ENCODE peak calls at places on chromosomes 4 and X, in ten cellular contexts. S is upper lobe of left lung, E is lower leg skin, H is breast epithelium, I is tibial nerve, C is HepG2, K is K562, O is ovary, U is gastrocnemius medialis, M is prostate gland. W is an unnamed sample.

GRCh38 chr4:19286924-19287323 is 964.8 kb upstream of the SLIT2 start:
- DNase-seq in S (no peak), E (no peak), H (no peak), I (no peak), C (no peak), K (no peak), O (no peak), U (no peak), M (no peak), W (no peak)

GRCh38 chr4:81255524-81255923 is 40.5 kb upstream of the PRKG2 start:
- DNase-seq in S (no peak), E (no peak), H (no peak), I (no peak), C (no peak), K (no peak), O (no peak), U (no peak), M (no peak), W (no peak)

GRCh38 chr4:112536123-112536522 is 20.1 kb upstream of the NEUROG2 start:
- DNase-seq in S (no peak), E (no peak), H (no peak), I (no peak), C (no peak), K (no peak), O (no peak), U (no peak), M (no peak), W (no peak)

GRCh38 chr4:178599521-178599920 is 1157.3 kb upstream of the AGA start:
- DNase-seq in S (no peak), E (no peak), H (no peak), I (no peak), C (no peak), K (no peak), O (no peak), U (no peak), M (no peak), W (no peak)

GRCh38 chr4:41334182-41334581 is 77.5 kb downstream of the UCHL1 start:
- DNase-seq in S (no peak), E (no peak), H (no peak), I (no peak), C (no peak), K (no peak), O (no peak), U (no peak), M (peak; percentile 85), W (no peak)

GRCh38 chr4:132587626-132588025 is 561.5 kb upstream of the PCDH10 start:
- DNase-seq in S (no peak), E (no peak), H (no peak), I (no peak), C (no peak), K (no peak), O (no peak), U (no peak), M (no peak), W (no peak)

GRCh38 chrX:65689377-65689776 is 21.9 kb downstream of the MSN start:
- DNase-seq in S (no peak), E (no peak), H (no peak), I (no peak), C (no peak), K (no peak), O (no peak), U (no peak), M (no peak), W (no peak)

GRCh38 chr4:11589676-11590075 is 161.0 kb upstream of the HS3ST1 start:
- DNase-seq in S (no peak), E (no peak), H (no peak), I (no peak), C (no peak), K (no peak), O (no peak), U (no peak), M (no peak), W (no peak)

GRCh38 chrX:74922922-74923321 is 2.3 kb downstream of the NEXMIF start:
- DNase-seq in S (no peak), E (no peak), H (no peak), I (no peak), C (no peak), K (no peak), O (no peak), U (no peak), M (no peak), W (no peak)
- TF ChIP-seq POLR2A in S (no peak), E (no peak), H (no peak), I (no peak), C (no peak), K (no peak), O (no peak), U (no peak), M (no peak), W (no peak)

GRCh38 chrX:1397001-1397400 is 5.1 kb upstream of the SLC25A6 start:
- DNase-seq in S (no peak), E (no peak), H (no peak), I (no peak), C (no peak), K (no peak), O (peak; percentile 19), U (peak; percentile 8), M (no peak), W (no peak)

GRCh38 chrX:1400049-1400448 is 8.1 kb upstream of the SLC25A6 start:
- DNase-seq in S (no peak), E (no peak), H (no peak), I (no peak), C (no peak), K (no peak), O (peak; percentile 9), U (no peak), M (no peak), W (no peak)

GRCh38 chrX:1400731-1401471 is 9.0 kb upstream of the SLC25A6 start:
- DNase-seq in S (no peak), E (no peak), H (no peak), I (no peak), C (peak; percentile 83), K (no peak), O (peak; percentile 21), U (no peak), M (no peak), W (no peak)

GRCh38 chrX:1397441-1397840 is 5.5 kb upstream of the SLC25A6 start:
- DNase-seq in S (no peak), E (no peak), H (peak; percentile 34), I (no peak), C (no peak), K (no peak), O (peak; percentile 12), U (no peak), M (no peak), W (no peak)

DNA sequence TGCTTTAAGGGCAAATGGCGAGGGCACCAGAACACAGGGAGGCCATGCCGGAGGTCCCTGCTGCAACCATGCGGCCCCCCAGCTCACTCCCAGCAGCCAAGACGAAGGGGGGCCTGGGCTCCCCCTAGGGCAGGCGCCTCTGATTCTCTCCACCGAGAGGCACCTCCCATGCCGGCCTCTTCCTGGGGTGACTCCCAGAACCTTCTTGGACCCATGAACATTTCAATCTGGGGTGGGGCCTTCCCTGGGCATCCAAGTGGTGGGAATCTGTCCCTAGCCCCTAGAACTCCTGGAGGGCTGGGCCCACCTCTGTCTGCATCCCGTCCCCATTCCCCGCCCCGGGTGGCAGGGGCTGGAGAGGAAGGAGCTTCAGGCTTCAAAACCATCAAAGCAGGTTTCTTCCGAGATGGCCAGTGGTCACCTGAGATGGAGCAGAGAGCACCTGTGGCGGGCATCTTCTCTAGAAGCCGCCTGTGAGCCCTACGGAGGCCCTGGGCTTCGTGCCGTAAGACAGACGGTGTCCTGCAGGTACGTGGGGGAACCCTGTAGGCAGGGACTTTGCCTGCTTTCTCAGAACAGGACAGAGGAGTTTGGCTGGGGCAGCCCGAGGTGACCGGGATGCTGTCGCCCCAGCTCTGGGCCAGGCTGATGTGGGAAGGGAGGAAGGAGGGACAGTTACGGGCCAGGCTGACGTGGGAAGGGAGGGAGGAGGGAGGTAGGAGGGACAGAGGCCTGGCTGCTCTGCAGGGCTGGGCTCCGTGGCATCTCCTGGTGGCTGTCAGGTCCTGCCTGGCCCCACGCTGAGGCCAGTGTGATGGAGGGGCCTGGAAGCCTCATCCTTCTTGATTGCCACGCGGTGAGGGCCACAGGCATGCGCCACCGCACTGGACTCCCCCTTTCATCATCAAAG is 6.8 kb upstream of the SLC25A6 start:
- DNase-seq in S (no peak), E (no peak), H (no peak), I (no peak), C (no peak), K (no peak), O (peak; percentile 24), U (no peak), M (no peak), W (no peak)
- TF ChIP-seq POLR2A in S (no peak), E (no peak), H (no peak), I (no peak), C (no peak), K (no peak), O (no peak), U (no peak), M (no peak), W (no peak)

GRCh38 chrX:81202989-81203388 is 1.1 kb downstream of the SH3BGRL start:
- DNase-seq in S (no peak), E (no peak), H (no peak), I (no peak), C (no peak), K (no peak), O (no peak), U (no peak), M (no peak), W (no peak)

GRCh38 chrX:81206471-81206870 is 4.6 kb downstream of the SH3BGRL start:
- DNase-seq in S (no peak), E (no peak), H (no peak), I (no peak), C (no peak), K (no peak), O (no peak), U (no peak), M (no peak), W (no peak)

GRCh38 chrX:81202413-81202794 is 502 bp downstream of the SH3BGRL start:
- DNase-seq in S (no peak), E (no peak), H (no peak), I (no peak), C (no peak), K (no peak), O (no peak), U (no peak), M (no peak), W (no peak)

DNA sequence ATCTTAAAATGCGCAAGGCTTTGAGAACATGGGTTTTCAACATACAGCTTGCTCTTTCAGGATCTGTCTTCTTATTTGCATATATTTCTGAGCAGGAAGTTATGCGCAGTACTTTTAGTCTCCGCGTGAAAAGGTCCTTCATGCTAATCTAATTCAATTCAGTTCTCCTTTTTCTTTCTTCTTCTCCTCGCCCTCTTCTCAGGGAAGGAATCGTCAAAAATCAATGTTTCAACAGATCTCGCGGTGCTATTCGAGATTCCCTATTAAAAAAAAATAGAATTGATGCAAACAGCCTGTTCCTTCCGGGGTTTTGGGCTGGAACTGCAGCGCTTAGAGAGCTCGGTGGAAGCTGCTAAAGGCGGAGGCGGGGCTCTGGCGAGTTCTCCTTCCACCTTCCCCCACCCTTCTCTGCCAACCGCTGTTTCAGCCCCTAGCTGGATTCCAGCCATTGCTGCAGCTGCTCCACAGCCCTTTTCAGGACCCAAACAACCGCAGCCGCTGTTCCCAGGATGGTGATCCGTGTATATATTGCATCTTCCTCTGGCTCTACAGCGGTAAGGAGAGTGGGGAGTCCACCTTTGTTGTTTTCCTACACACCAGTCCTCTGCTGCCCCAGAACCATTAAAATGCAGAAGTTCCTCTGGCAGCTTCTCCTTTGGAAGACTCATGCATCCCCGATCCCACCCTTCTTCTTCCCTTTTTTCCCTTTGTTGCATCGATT is at the start of the genes HMGN5 and SH3BGRL:
- DNase-seq in S (no peak), E (peak; percentile 94), H (peak; percentile 70), I (peak; percentile 41), C (peak; percentile 61), K (peak; percentile 54), O (peak; percentile 83), U (peak; percentile 54), M (peak; percentile 64), W (peak; percentile 84)
- TF ChIP-seq POLR2A in S (no peak), E (no peak), H (no peak), I (peak; percentile 42), C (no peak), K (peak; percentile 57), O (no peak), U (no peak), M (no peak), W (no peak)

DNA sequence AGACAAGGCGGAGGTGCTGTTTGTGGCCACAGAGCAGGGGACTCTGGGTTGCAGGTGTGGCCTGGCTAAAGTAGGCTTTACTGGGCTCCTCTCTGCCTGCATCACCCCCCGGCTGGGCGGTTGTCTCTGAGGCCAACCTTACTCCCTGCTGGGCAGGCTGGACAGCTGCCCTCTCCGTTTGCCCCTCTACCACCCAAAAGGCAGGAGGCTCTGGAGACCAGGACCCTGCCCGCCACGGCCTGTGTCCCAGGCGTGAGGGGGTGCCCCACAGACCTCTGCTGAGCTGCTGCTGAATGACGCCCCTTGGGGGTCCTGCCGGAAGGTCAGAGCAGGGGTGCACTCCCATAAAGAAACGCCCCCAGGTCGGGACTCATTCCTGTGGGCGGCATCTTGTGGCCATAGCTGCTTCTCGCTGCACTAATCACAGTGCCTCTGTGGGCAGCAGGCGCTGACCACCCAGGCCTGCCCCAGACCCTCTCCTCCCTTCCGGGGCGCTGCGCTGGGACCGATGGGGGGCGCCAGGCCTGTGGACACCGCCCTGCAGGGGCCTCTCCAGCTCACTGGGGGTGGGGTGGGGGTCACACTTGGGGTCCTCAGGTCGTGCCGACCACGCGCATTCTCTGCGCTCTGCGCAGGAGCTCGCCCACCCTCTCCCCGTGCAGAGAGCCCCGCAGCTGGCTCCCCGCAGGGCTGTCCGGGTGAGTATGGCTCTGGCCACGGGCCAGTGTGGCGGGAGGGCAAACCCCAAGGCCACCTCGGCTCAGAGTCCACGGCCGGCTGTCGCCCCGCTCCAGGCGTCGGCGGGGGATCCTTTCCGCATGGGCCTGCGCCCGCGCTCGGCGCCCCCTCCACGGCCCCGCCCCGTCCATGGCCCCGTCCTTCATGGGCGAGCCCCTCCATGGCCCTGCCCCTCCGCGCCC is 920 bp downstream of the HTT-AS start:
- DNase-seq in S (no peak), E (peak; percentile 86), H (no peak), I (no peak), C (peak; percentile 74), K (no peak), O (peak; percentile 64), U (no peak), M (peak; percentile 15), W (no peak)
- TF ChIP-seq POLR2A in S (no peak), E (no peak), H (peak; percentile 10), I (no peak), C (peak; percentile 75), K (peak; percentile 44), O (no peak), U (no peak), M (peak; percentile 36), W (peak; percentile 39)